ENCODE peak calls at places on chromosome 16, in five cellular contexts. K is H9, Q is H1, F is mesenchymal stem cell, N is neuronal stem cell. O is an unnamed sample.
A peak's percentile ranks its signal among the peaks of the same experiment; 100 is the strongest.

GRCh38 chr16:79150626-79151025 is 449.9 kb downstream of the MAF start:
- DNase-seq in K (no peak), Q (no peak), F (no peak), N (no peak), O (no peak)

GRCh38 chr16:82229800-82230619 is 60.0 kb upstream of the MPHOSPH6 start:
- DNase-seq in K (peak; percentile 79), Q (peak; percentile 86), F (peak; percentile 72), N (peak; percentile 78), O (peak; percentile 84)

GRCh38 chr16:14303654-14304394 is 232.7 kb downstream of the MRTFB start:
- DNase-seq in K (peak; percentile 38), Q (no peak), F (peak; percentile 38), N (no peak), O (peak; percentile 63)

GRCh38 chr16:81424761-81425160 is 19.8 kb upstream of the CMIP start:
- DNase-seq in K (no peak), Q (no peak), F (no peak), N (no peak), O (peak; percentile 21)

GRCh38 chr16:7025616-7026190 is 306.9 kb upstream of the RBFOX1 start:
- DNase-seq in K (peak; percentile 89), Q (peak; percentile 94), F (no peak), N (peak; percentile 88), O (peak; percentile 50)

GRCh38 chr16:79751785-79752184 is 151.2 kb upstream of the MAF start:
- DNase-seq in K (no peak), Q (no peak), F (no peak), N (no peak), O (no peak)

GRCh38 chr16:67024384-67024896 is 4.5 kb upstream of the CBFB start:
- DNase-seq in K (no peak), Q (no peak), F (no peak), N (no peak), O (no peak)

GRCh38 chr16:559021-559380 is 1.2 kb upstream of the PRR35 start:
- DNase-seq in K (no peak), Q (no peak), F (no peak), N (no peak), O (no peak)

GRCh38 chr16:31451681-31452351 is 7.5 kb upstream of the ARMC5 start:
- DNase-seq in K (peak; percentile 74), Q (no peak), F (peak; percentile 84), N (no peak), O (peak; percentile 68)

GRCh38 chr16:31010539-31010938 is at the start of gene STX1B:
- DNase-seq in K (peak; percentile 81), Q (peak; percentile 87), F (no peak), N (peak; percentile 59), O (no peak)

GRCh38 chr16:79519448-79519847 is 81.1 kb downstream of the MAF start:
- DNase-seq in K (no peak), Q (no peak), F (no peak), N (no peak), O (no peak)

GRCh38 chr16:21626659-21627277 is 25.6 kb downstream of the IGSF6 start:
- DNase-seq in K (no peak), Q (no peak), F (peak; percentile 95), N (no peak), O (peak; percentile 27)

GRCh38 chr16:77387810-77388209 is 47.0 kb downstream of the ADAMTS18 start:
- DNase-seq in K (no peak), Q (no peak), F (no peak), N (no peak), O (no peak)

GRCh38 chr16:14527411-14528044 is 102.5 kb downstream of the PARN start:
- DNase-seq in K (no peak), Q (no peak), F (peak; percentile 65), N (no peak), O (peak; percentile 57)

GRCh38 chr16:67170168-67170947 is at the start of gene NOL3:
- DNase-seq in K (peak; percentile 93), Q (peak; percentile 79), F (peak; percentile 89), N (no peak), O (peak; percentile 63)

GRCh38 chr16:47815655-47816054 is 340.1 kb downstream of the ABCC12 start:
- DNase-seq in K (no peak), Q (no peak), F (peak; percentile 22), N (no peak), O (no peak)

GRCh38 chr16:70644763-70645597 is 1.4 kb upstream of the IL34 start:
- DNase-seq in K (peak; percentile 31), Q (no peak), F (no peak), N (no peak), O (no peak)

GRCh38 chr16:1984347-1985225 is 593 bp downstream of the GFER start:
- DNase-seq in K (peak; percentile 58), Q (no peak), F (no peak), N (no peak), O (no peak)

GRCh38 chr16:3912373-3912772 is 31.9 kb upstream of the CREBBP start:
- DNase-seq in K (no peak), Q (no peak), F (no peak), N (no peak), O (no peak)

GRCh38 chr16:52861614-52862022 is 191.1 kb downstream of the CHD9NB start:
- DNase-seq in K (no peak), Q (peak; percentile 51), F (peak; percentile 1), N (peak; percentile 51), O (peak; percentile 5)

GRCh38 chr16:48164907-48165715 is 9.3 kb upstream of the ABCC12 start:
- DNase-seq in K (peak; percentile 87), Q (peak; percentile 89), F (peak; percentile 77), N (peak; percentile 77), O (peak; percentile 52)

GRCh38 chr16:12659871-12660270 is 143.8 kb downstream of the CPPED1 start:
- DNase-seq in K (no peak), Q (no peak), F (no peak), N (no peak), O (no peak)

GRCh38 chr16:58157239-58157638 is 28.1 kb upstream of the CFAP20 start:
- DNase-seq in K (no peak), Q (no peak), F (no peak), N (no peak), O (no peak)
- H2BK12ac ChIP-seq in K (no peak overlapping the region), Q (no peak overlapping the region), F (no peak overlapping the region), N (peak overlapping the region; percentile 53), O (no peak overlapping the region)

GRCh38 chr16:85027968-85028637 is 508 bp downstream of the KIAA0513 start:
- DNase-seq in K (no peak), Q (no peak), F (peak; percentile 17), N (no peak), O (no peak)

GRCh38 chr16:85029981-85030381 is 2.4 kb downstream of the KIAA0513 start:
- DNase-seq in K (no peak), Q (no peak), F (peak; percentile 68), N (no peak), O (peak; percentile 49)

GRCh38 chr16:85027349-85027967 is at the start of gene KIAA0513:
- DNase-seq in K (peak; percentile 91), Q (peak; percentile 97), F (peak; percentile 93), N (peak; percentile 95), O (peak; percentile 99)

GRCh38 chr16:85028638-85029412 is 1.2 kb downstream of the KIAA0513 start:
- DNase-seq in K (no peak), Q (no peak), F (peak; percentile 45), N (no peak), O (peak; percentile 87)

GRCh38 chr16:85029413-85029794 is 1.8 kb downstream of the KIAA0513 start:
- DNase-seq in K (no peak), Q (no peak), F (peak; percentile 77), N (no peak), O (peak; percentile 85)
- H3K27ac ChIP-seq in K (no peak overlapping the region), Q (no peak overlapping the region), F (no peak overlapping the region), N (no peak overlapping the region), O (no peak overlapping the region)

GRCh38 chr16:72013389-72013788 is 4.8 kb downstream of the DHODH start:
- DNase-seq in K (no peak), Q (no peak), F (no peak), N (no peak), O (peak; percentile 76)
- H2BK12ac ChIP-seq in K (no peak overlapping the region), Q (no peak overlapping the region), F (no peak overlapping the region), N (no peak overlapping the region), O (no peak overlapping the region)

DNA sequence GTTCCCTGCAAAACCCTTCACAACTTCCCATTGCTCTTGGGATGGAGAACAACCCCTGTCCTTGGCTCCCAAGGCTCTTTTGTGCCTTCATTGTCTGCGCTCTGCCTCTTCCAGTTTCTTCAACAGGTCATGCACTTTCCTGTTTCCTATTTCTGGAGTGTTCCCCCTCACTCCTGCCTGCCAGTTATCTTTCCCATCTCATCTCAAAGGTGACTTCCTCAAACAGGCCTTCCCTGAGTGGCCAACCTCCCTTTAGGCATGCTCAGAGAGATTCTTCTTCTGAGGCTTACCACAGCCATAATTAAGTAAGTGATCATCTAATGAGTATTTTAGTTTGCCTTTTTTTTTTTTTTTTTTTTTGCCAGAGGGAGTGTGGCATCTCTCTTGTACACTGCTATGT is 2.9 kb upstream of the CYLD start:
- DNase-seq in K (no peak), Q (no peak), F (no peak), N (no peak), O (no peak)
- H3K27ac ChIP-seq in K (no peak overlapping the region), Q (no peak overlapping the region), F (no peak overlapping the region), N (no peak overlapping the region), O (no peak overlapping the region)